ENCODE peak calls at places on chromosomes 16 and 17, in six cellular contexts. J is OCI-LY7; K is neural progenitor cell; Q is upper lobe of right lung; Z is uterus; F is CD8-positive, alpha-beta T cell. W is an unnamed sample. For H3K4me1 and H3K36me3, the result is how much of the 10 kb centered on the place peaks cover.

GRCh38 chr16:28321700-28322411 is 29.5 kb downstream of the SBK1 start:
- DNase-seq in Q (no peak), Z (no peak), K (peak), J (peak), F (peak), W (no peak)

GRCh38 chr17:49952209-49952911 is 16.6 kb upstream of the DLX4 start:
- DNase-seq in Z (peak), F (peak), K (peak), J (peak), Q (peak), W (peak)

GRCh38 chr16:15897834-15898254 is 9.4 kb upstream of the CEP20 start:
- DNase-seq in K (no peak), Z (no peak), F (no peak), J (peak), Q (no peak), W (no peak)

GRCh38 chr17:7747586-7747985 is 30.0 kb downstream of the DNAH2 start:
- DNase-seq in Q (no peak), J (no peak), Z (no peak), K (no peak), F (no peak), W (no peak)

GRCh38 chr16:83530293-83530692 is 277.5 kb upstream of the HSBP1 start:
- DNase-seq in Z (no peak), F (no peak), J (no peak), Q (no peak), K (no peak), W (no peak)

GRCh38 chr17:74430706-74431567 is 951 bp upstream of the GPRC5C start:
- DNase-seq in Q (peak), K (peak), Z (peak), F (no peak), J (no peak), W (peak)

GRCh38 chr16:85019659-85020245 is 7.8 kb upstream of the KIAA0513 start:
- DNase-seq in Q (peak), J (no peak), F (no peak), K (no peak), Z (no peak), W (peak)

GRCh38 chr16:56606688-56607618 is 1.4 kb upstream of the MT2A start:
- DNase-seq in Q (peak), Z (peak), J (no peak), K (no peak), F (peak), W (peak)

GRCh38 chr17:72719206-72719581 is 373.3 kb downstream of the SLC39A11 start:
- DNase-seq in J (no peak), Z (no peak), Q (no peak), F (no peak), K (no peak), W (no peak)

GRCh38 chr17:32319548-32319905 is 22.4 kb downstream of the C17orf75 start:
- DNase-seq in Z (peak), K (peak), J (peak), Q (peak), F (peak), W (peak)

GRCh38 chr17:46851029-46851741 is at the start of gene WNT9B:
- DNase-seq in Z (no peak), J (no peak), F (no peak), Q (no peak), K (peak), W (peak)

GRCh38 chr17:10875984-10876555 is 38.2 kb upstream of the PIRT start:
- DNase-seq in Q (peak), Z (peak), J (peak), K (peak), F (no peak), W (peak)

GRCh38 chr16:49411121-49411970 is 37.7 kb downstream of the C16orf78 start:
- DNase-seq in Q (no peak), K (peak), Z (no peak), F (no peak), J (no peak), W (no peak)

GRCh38 chr16:87235810-87236515 is 81.2 kb downstream of the C16orf95 start:
- DNase-seq in Q (no peak), F (no peak), K (peak), J (peak), Z (no peak), W (no peak)

GRCh38 chr16:85641776-85642176 is 28.7 kb downstream of the GSE1 start:
- DNase-seq in J (no peak), Q (no peak), K (no peak), Z (no peak), F (no peak), W (peak)

GRCh38 chr17:50163846-50164696 is 1.7 kb upstream of the SGCA start:
- DNase-seq in J (no peak), Q (peak), Z (no peak), K (no peak), F (no peak), W (no peak)

GRCh38 chr17:50614471-50615051 is 20.1 kb upstream of the ABCC3 start:
- DNase-seq in F (no peak), J (no peak), Z (no peak), K (no peak), Q (no peak), W (no peak)

GRCh38 chr16:11914759-11915643 is 755 bp downstream of the GSPT1 start:
- DNase-seq in F (peak), Q (peak), Z (no peak), K (peak), J (peak), W (peak)

GRCh38 chr17:76968707-76969597 is 100.7 kb downstream of the MGAT5B start:
- DNase-seq in Z (no peak), K (peak), J (peak), Q (no peak), F (peak), W (peak)

GRCh38 chr17:74493381-74493833 is 27.0 kb downstream of the CD300A start:
- DNase-seq in K (peak), F (peak), Z (peak), J (peak), Q (peak), W (peak)

GRCh38 chr16:27373312-27373711 is 28.7 kb upstream of the IL21R start:
- DNase-seq in Q (no peak), Z (no peak), K (no peak), J (no peak), F (no peak), W (no peak)

GRCh38 chr17:57640079-57640478 is 105.0 kb downstream of the CCDC182 start:
- DNase-seq in K (no peak), Q (no peak), F (no peak), Z (no peak), J (no peak), W (no peak)

GRCh38 chr17:68800731-68801130 is 154.5 kb downstream of the ABCA8 start:
- DNase-seq in Q (no peak), K (no peak), J (no peak), Z (no peak), F (no peak), W (no peak)

GRCh38 chr17:44038604-44039007 is 23.8 kb upstream of the TMEM101 start:
- DNase-seq in K (no peak), Z (no peak), J (no peak), F (no peak), Q (no peak), W (no peak)

GRCh38 chr16:25135239-25135878 is 23.8 kb downstream of the LCMT1 start:
- DNase-seq in Q (no peak), F (no peak), Z (no peak), K (no peak), J (no peak), W (no peak)

GRCh38 chr17:5283531-5284315 is 1.6 kb downstream of the RABEP1 start:
- DNase-seq in Z (no peak), J (peak), Q (no peak), F (no peak), K (peak), W (no peak)

GRCh38 chr17:47210105-47210504 is 957 bp downstream of the MYL4 start:
- DNase-seq in Q (no peak), K (no peak), J (no peak), Z (no peak), F (no peak), W (no peak)

GRCh38 chr16:79097090-79097489 is 503.4 kb downstream of the MAF start:
- DNase-seq in Q (no peak), F (no peak), Z (no peak), J (no peak), K (no peak), W (no peak)

GRCh38 chr17:10119203-10120112 is 78.9 kb downstream of the GAS7 start:
- DNase-seq in F (no peak), Q (peak), J (no peak), K (no peak), Z (no peak), W (peak)

GRCh38 chr17:21551081-21551881 is 141.0 kb upstream of the KCNJ18 start:
- DNase-seq in J (peak), Q (peak), F (peak), K (no peak), Z (peak), W (peak)

GRCh38 chr17:81076097-81076754 is 41.3 kb downstream of the BAIAP2 start:
- DNase-seq in J (no peak), Q (no peak), F (no peak), Z (no peak), K (no peak), W (no peak)

GRCh38 chr17:33516645-33517044 is 223.6 kb upstream of the ASIC2 start:
- DNase-seq in F (no peak), Z (no peak), K (no peak), J (no peak), Q (no peak), W (no peak)

GRCh38 chr17:784143-784542 is 2.0 kb downstream of the MRM3 start:
- DNase-seq in K (no peak), J (no peak), Z (no peak), F (no peak), Q (no peak), W (no peak)

GRCh38 chr16:74437-75318 is 2.2 kb upstream of the RHBDF1 start:
- DNase-seq in Z (no peak), K (no peak), F (no peak), J (no peak), Q (no peak), W (no peak)

GRCh38 chr16:254461-254860 is 19.8 kb downstream of the FAM234A start:
- DNase-seq in F (no peak), Z (no peak), Q (no peak), K (no peak), J (no peak), W (no peak)

GRCh38 chr17:79006001-79006400 is 3.6 kb downstream of the CANT1 start:
- DNase-seq in J (no peak), Z (peak), Q (peak), K (no peak), F (no peak), W (no peak)

DNA sequence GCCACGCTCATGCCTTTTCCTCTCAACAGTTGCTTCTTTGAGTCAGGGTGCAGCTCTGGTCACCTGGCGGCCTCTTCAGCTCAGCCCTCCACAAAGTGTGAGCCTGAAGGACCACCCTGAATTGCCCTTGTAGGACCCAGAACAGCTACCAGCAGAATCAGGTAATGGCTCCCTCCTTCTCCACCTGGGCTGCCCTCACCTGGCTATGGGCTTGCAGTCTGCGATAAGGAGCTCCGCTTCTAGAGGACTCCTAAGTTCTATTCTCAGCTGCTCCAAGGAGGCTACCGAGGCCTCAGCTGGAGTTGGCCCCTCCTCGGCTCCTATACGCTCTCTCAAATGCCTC is 13.4 kb downstream of the SMIM5 start:
- DNase-seq in F (no peak), Q (no peak), K (no peak), J (no peak), Z (no peak), W (no peak)
- H3K4me1 ChIP-seq in F (under half), Q (under half), K (under half), J (under half), Z (under half), W (under half)

DNA sequence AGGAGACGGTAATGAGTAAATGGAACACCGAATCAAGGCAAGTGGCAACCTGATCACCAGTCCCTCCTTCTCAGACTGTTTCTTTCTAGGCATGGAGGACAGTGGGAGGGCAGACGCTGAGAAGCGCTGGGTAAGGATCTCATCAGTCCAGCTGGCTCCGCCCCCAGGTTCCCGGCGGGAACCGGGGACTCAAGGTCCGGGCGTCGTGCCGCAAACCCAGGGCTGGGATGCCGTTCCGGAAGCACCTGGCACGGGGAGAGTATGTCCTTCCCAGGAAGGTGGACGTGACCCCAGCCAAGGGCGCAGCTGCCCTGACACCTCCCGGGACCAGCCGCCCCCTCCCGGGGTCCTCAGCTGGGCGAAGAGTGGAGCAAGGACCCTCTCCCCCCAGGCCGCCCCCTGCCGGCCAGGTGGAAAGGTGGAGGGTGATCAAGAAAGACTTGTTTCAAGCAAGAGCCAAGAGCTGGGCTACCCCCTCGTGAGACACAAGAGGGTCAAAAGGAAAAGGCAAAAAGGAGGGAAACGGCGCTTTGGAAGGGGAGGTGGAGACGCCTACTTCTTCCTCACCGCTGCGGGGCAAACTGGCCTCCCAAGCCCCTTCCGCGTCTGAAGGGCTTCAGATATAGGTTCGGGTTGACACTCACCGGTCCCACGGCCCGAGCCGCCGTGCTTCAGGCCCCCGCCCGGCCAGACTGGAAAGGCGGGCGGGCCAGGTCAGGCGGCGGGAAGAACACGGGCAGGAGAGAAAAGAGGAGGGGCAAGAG is at the start of gene MYO19:
- DNase-seq in Q (peak), K (peak), F (no peak), J (peak), Z (peak), W (peak)
- H3K36me3 ChIP-seq in Q (under half), K (under half), F (under half), J (half or more), Z (under half), W (under half)

DNA sequence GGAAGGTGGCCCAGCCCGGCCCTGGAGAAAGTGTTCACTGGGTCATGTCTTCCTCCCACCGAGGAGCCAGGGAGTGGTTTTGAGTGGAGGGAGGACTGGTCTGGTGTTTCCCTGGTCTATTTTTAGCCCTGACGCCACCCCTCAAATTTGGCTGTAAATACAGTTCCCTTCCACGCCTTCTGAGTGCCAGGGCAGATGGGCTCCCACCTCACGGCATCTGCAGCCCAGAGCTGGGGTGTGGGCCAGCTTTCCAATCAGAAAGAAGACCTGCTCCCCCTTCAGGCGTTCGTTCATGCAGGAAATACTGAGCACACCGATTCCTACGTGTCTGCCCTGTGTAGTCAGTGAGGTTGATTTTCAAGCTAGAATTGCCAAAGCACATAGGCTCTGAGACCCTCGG is 53.7 kb downstream of the SNX20 start:
- DNase-seq in Z (peak), F (peak), Q (no peak), J (peak), K (peak), W (no peak)
- TF ChIP-seq CTCF in Z (peak), F (peak), Q (peak), J (peak), K (peak), W (no peak)

GRCh38 chr16:3823427-3823826 is 57.1 kb downstream of the CREBBP start:
- DNase-seq in Z (no peak), J (no peak), K (no peak), Q (no peak), F (no peak), W (no peak)
- H3K4me1 ChIP-seq in Z (under half), J (under half), K (under half), Q (half or more), F (half or more), W (half or more)

GRCh38 chr17:63689479-63689878 is 10.4 kb downstream of the LIMD2 start:
- DNase-seq in K (no peak), Z (no peak), F (no peak), Q (no peak), J (no peak), W (no peak)

GRCh38 chr17:63694974-63695773 is 4.8 kb downstream of the LIMD2 start:
- DNase-seq in K (no peak), Z (no peak), F (peak), J (peak), Q (no peak), W (no peak)

GRCh38 chr17:63694229-63694973 is 5.5 kb downstream of the LIMD2 start:
- DNase-seq in Z (no peak), J (peak), F (peak), K (peak), Q (no peak), W (no peak)

GRCh38 chr17:63693411-63694113 is 6.4 kb downstream of the LIMD2 start:
- DNase-seq in J (no peak), Z (no peak), Q (no peak), K (no peak), F (no peak), W (no peak)

DNA sequence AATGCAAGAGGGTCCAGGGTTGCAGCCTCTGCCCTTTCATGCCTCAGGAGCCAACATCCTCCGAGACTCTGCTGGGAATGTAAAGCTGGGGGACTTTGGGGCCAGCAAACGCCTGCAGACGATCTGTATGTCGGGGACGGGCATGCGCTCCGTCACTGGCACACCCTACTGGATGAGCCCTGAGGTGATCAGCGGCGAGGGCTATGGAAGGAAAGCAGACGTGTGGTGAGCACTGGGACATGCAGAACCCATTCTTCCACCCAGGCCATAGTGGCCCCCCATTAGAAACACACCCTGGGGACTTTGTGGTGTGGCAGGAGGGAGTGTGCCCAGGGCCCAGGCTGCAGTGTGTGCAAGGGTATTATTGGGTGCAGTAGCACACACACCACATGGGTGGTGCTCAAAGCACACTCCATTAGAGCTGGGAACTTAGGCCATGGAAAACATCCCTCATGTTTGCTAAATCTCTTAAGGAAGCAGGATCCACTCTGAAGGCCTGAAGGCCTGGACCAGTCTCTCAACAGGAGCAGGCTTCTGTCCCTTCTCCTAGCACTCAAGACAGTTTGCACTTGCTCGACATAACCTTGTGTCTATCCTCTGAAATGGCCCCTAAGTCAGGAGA is 7.6 kb downstream of the LIMD2 start:
- DNase-seq in J (no peak), Z (no peak), F (no peak), Q (no peak), K (no peak), W (no peak)
- H3K36me3 ChIP-seq in J (half or more), Z (under half), F (half or more), Q (half or more), K (under half), W (under half)

DNA sequence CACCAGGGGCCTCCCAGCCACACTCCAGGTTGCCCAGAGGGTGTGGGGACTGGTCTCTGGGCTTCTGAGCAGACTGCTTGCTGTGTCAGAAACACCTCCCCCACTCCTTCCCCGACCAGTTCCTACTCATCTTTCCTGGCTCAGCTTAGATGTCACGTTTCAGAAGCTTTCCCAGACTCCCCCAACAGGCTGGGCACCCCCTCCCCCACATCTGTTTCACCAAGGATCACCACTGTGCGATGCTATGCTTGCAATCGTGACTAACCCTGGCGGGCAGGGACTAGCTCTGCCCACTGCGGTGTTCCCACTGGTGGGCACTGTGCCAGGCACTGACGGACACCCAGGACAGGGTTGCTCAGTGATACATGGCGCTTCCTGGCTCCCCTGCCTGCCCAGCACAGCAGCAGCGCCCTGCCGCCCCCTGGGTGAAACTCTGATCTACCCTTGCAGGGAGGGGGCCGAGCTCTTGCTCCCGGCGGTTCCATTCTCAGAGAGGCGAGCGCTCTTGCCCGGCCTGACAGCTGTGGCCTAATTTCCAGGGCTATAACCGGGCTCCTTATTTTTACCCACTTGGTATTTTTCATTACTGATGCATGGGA is 29.4 kb upstream of the MTSS2 start:
- DNase-seq in J (no peak), Z (peak), K (no peak), Q (peak), F (no peak), W (peak)
- TF ChIP-seq CTCF in J (no peak), Z (peak), K (no peak), Q (no peak), F (no peak), W (peak)

W was measured in body of pancreas.